ENCODE peak calls at places on chromosome 4, in five cellular contexts. One of them, this sample, is unnamed.

GRCh38 chr4:36394352-36394903 is 113.0 kb downstream of the DTHD1 start:
- DNase-seq in brain microvascular endothelial cell: no peak
- DNase-seq in astrocyte of the spinal cord: no peak
- DNase-seq in neuronal stem cell: no peak
- DNase-seq in CD8-positive, alpha-beta T cell: peak; percentile 21
- DNase-seq in this sample: no peak

GRCh38 chr4:156538210-156538609 is 433.4 kb downstream of the PDGFC start:
- DNase-seq in astrocyte of the spinal cord: no peak
- DNase-seq in brain microvascular endothelial cell: no peak
- DNase-seq in neuronal stem cell: no peak
- DNase-seq in CD8-positive, alpha-beta T cell: no peak
- DNase-seq in this sample: no peak

GRCh38 chr4:146029939-146030710 is 91.5 kb upstream of the ZNF827 start:
- DNase-seq in CD8-positive, alpha-beta T cell: no peak
- DNase-seq in astrocyte of the spinal cord: no peak
- DNase-seq in neuronal stem cell: no peak
- DNase-seq in brain microvascular endothelial cell: no peak
- DNase-seq in this sample: no peak

GRCh38 chr4:41361831-41362646 is 105.3 kb downstream of the UCHL1 start:
- DNase-seq in astrocyte of the spinal cord: no peak
- DNase-seq in neuronal stem cell: no peak
- DNase-seq in brain microvascular endothelial cell: no peak
- DNase-seq in CD8-positive, alpha-beta T cell: no peak
- DNase-seq in this sample: no peak

GRCh38 chr4:76615999-76616398 is 181.0 kb downstream of the SHROOM3 start:
- DNase-seq in CD8-positive, alpha-beta T cell: no peak
- DNase-seq in brain microvascular endothelial cell: no peak
- DNase-seq in neuronal stem cell: no peak
- DNase-seq in astrocyte of the spinal cord: no peak
- DNase-seq in this sample: no peak

GRCh38 chr4:8171941-8172924 is 13.6 kb upstream of the ABLIM2 start:
- DNase-seq in CD8-positive, alpha-beta T cell: no peak
- DNase-seq in neuronal stem cell: no peak
- DNase-seq in brain microvascular endothelial cell: no peak
- DNase-seq in astrocyte of the spinal cord: no peak
- DNase-seq in this sample: no peak

GRCh38 chr4:15003891-15004700 is 1.8 kb downstream of the CPEB2 start:
- DNase-seq in neuronal stem cell: peak; percentile 27
- DNase-seq in CD8-positive, alpha-beta T cell: peak; percentile 38
- DNase-seq in astrocyte of the spinal cord: no peak
- DNase-seq in brain microvascular endothelial cell: no peak
- DNase-seq in this sample: no peak

GRCh38 chr4:43835869-43836268 is 612.7 kb downstream of the KCTD8 start:
- DNase-seq in neuronal stem cell: no peak
- DNase-seq in brain microvascular endothelial cell: no peak
- DNase-seq in CD8-positive, alpha-beta T cell: no peak
- DNase-seq in astrocyte of the spinal cord: no peak
- DNase-seq in this sample: no peak

GRCh38 chr4:67694662-67695061 is 6.3 kb downstream of the UBA6 start:
- DNase-seq in astrocyte of the spinal cord: no peak
- DNase-seq in brain microvascular endothelial cell: no peak
- DNase-seq in neuronal stem cell: no peak
- DNase-seq in CD8-positive, alpha-beta T cell: no peak
- DNase-seq in this sample: no peak

GRCh38 chr4:22625301-22625700 is 67.4 kb upstream of the GBA3 start:
- DNase-seq in neuronal stem cell: peak; percentile 18
- DNase-seq in brain microvascular endothelial cell: peak; percentile 17
- DNase-seq in CD8-positive, alpha-beta T cell: no peak
- DNase-seq in astrocyte of the spinal cord: no peak
- DNase-seq in this sample: no peak

GRCh38 chr4:184385705-184386141 is 88.6 kb downstream of the IRF2 start:
- DNase-seq in astrocyte of the spinal cord: no peak
- DNase-seq in CD8-positive, alpha-beta T cell: no peak
- DNase-seq in brain microvascular endothelial cell: no peak
- DNase-seq in neuronal stem cell: no peak
- DNase-seq in this sample: no peak

GRCh38 chr4:82801910-82802521 is 3.4 kb upstream of the SCD5 start:
- DNase-seq in brain microvascular endothelial cell: no peak
- DNase-seq in astrocyte of the spinal cord: peak; percentile 50
- DNase-seq in CD8-positive, alpha-beta T cell: no peak
- DNase-seq in neuronal stem cell: no peak
- DNase-seq in this sample: no peak

GRCh38 chr4:169359961-169360360 is 89.2 kb upstream of the SH3RF1 start:
- DNase-seq in brain microvascular endothelial cell: no peak
- DNase-seq in astrocyte of the spinal cord: no peak
- DNase-seq in CD8-positive, alpha-beta T cell: no peak
- DNase-seq in neuronal stem cell: no peak
- DNase-seq in this sample: no peak

GRCh38 chr4:80069837-80070788 is 2.9 kb downstream of the ANTXR2 start:
- DNase-seq in brain microvascular endothelial cell: no peak
- DNase-seq in astrocyte of the spinal cord: peak; percentile 22
- DNase-seq in CD8-positive, alpha-beta T cell: no peak
- DNase-seq in neuronal stem cell: no peak
- DNase-seq in this sample: no peak

GRCh38 chr4:41963105-41963504 is 18.5 kb upstream of the DCAF4L1 start:
- DNase-seq in brain microvascular endothelial cell: peak; percentile 10
- DNase-seq in CD8-positive, alpha-beta T cell: no peak
- DNase-seq in neuronal stem cell: no peak
- DNase-seq in astrocyte of the spinal cord: peak; percentile 30
- DNase-seq in this sample: no peak

GRCh38 chr4:114019276-114019971 is 40.0 kb upstream of the ARSJ start:
- DNase-seq in astrocyte of the spinal cord: no peak
- DNase-seq in brain microvascular endothelial cell: no peak
- DNase-seq in neuronal stem cell: no peak
- DNase-seq in CD8-positive, alpha-beta T cell: no peak
- DNase-seq in this sample: no peak

GRCh38 chr4:47674173-47674572 is 163.7 kb downstream of the CORIN start:
- DNase-seq in brain microvascular endothelial cell: no peak
- DNase-seq in neuronal stem cell: no peak
- DNase-seq in CD8-positive, alpha-beta T cell: no peak
- DNase-seq in astrocyte of the spinal cord: no peak
- DNase-seq in this sample: no peak

GRCh38 chr4:185775792-185776555 is 36.0 kb downstream of the SORBS2 start:
- DNase-seq in neuronal stem cell: no peak
- DNase-seq in brain microvascular endothelial cell: no peak
- DNase-seq in CD8-positive, alpha-beta T cell: no peak
- DNase-seq in astrocyte of the spinal cord: peak; percentile 31
- DNase-seq in this sample: no peak

GRCh38 chr4:4989083-4989622 is 30.1 kb downstream of the CYTL1 start:
- DNase-seq in astrocyte of the spinal cord: no peak
- DNase-seq in CD8-positive, alpha-beta T cell: no peak
- DNase-seq in brain microvascular endothelial cell: no peak
- DNase-seq in neuronal stem cell: no peak
- DNase-seq in this sample: no peak

GRCh38 chr4:19803406-19803805 is 448.3 kb upstream of the SLIT2 start:
- DNase-seq in astrocyte of the spinal cord: peak; percentile 12
- DNase-seq in neuronal stem cell: no peak
- DNase-seq in CD8-positive, alpha-beta T cell: no peak
- DNase-seq in brain microvascular endothelial cell: no peak
- DNase-seq in this sample: no peak

GRCh38 chr4:13329340-13329850 is 154.7 kb downstream of the RAB28 start:
- DNase-seq in brain microvascular endothelial cell: no peak
- DNase-seq in astrocyte of the spinal cord: no peak
- DNase-seq in neuronal stem cell: no peak
- DNase-seq in CD8-positive, alpha-beta T cell: no peak
- DNase-seq in this sample: no peak

GRCh38 chr4:32775049-32775448 is 2054.9 kb downstream of the PCDH7 start:
- DNase-seq in brain microvascular endothelial cell: peak; percentile 23
- DNase-seq in CD8-positive, alpha-beta T cell: no peak
- DNase-seq in neuronal stem cell: peak; percentile 18
- DNase-seq in astrocyte of the spinal cord: peak; percentile 11
- DNase-seq in this sample: no peak

GRCh38 chr4:3303840-3304715 is 11.3 kb downstream of the RGS12 start:
- DNase-seq in neuronal stem cell: no peak
- DNase-seq in astrocyte of the spinal cord: no peak
- DNase-seq in brain microvascular endothelial cell: no peak
- DNase-seq in CD8-positive, alpha-beta T cell: no peak
- DNase-seq in this sample: no peak

GRCh38 chr4:30429813-30430466 is 290.2 kb upstream of the PCDH7 start:
- DNase-seq in astrocyte of the spinal cord: peak; percentile 89
- DNase-seq in brain microvascular endothelial cell: peak; percentile 6
- DNase-seq in neuronal stem cell: no peak
- DNase-seq in CD8-positive, alpha-beta T cell: no peak
- DNase-seq in this sample: no peak

GRCh38 chr4:147546341-147546740 is 65.4 kb downstream of the EDNRA start:
- DNase-seq in brain microvascular endothelial cell: peak; percentile 95
- DNase-seq in CD8-positive, alpha-beta T cell: no peak
- DNase-seq in neuronal stem cell: no peak
- DNase-seq in astrocyte of the spinal cord: peak; percentile 96
- DNase-seq in this sample: peak; percentile 80

GRCh38 chr4:113591982-113592381 is 169.6 kb downstream of the CAMK2D start:
- DNase-seq in neuronal stem cell: no peak
- DNase-seq in brain microvascular endothelial cell: no peak
- DNase-seq in astrocyte of the spinal cord: peak; percentile 58
- DNase-seq in CD8-positive, alpha-beta T cell: no peak
- DNase-seq in this sample: no peak

GRCh38 chr4:91598696-91599095 is 705.1 kb upstream of the GRID2 start:
- DNase-seq in CD8-positive, alpha-beta T cell: no peak
- DNase-seq in astrocyte of the spinal cord: no peak
- DNase-seq in brain microvascular endothelial cell: no peak
- DNase-seq in neuronal stem cell: no peak
- DNase-seq in this sample: no peak

GRCh38 chr4:147550626-147551250 is 66.5 kb upstream of the TMEM184C start:
- DNase-seq in brain microvascular endothelial cell: peak; percentile 76
- DNase-seq in neuronal stem cell: no peak
- DNase-seq in astrocyte of the spinal cord: peak; percentile 83
- DNase-seq in CD8-positive, alpha-beta T cell: no peak
- DNase-seq in this sample: peak; percentile 41

GRCh38 chr4:68906238-68907137 is 45.1 kb downstream of the UGT2A3 start:
- DNase-seq in CD8-positive, alpha-beta T cell: no peak
- DNase-seq in brain microvascular endothelial cell: no peak
- DNase-seq in neuronal stem cell: peak; percentile 5
- DNase-seq in astrocyte of the spinal cord: no peak
- DNase-seq in this sample: no peak

GRCh38 chr4:86816463-86817107 is 32.6 kb downstream of the SLC10A6 start:
- DNase-seq in neuronal stem cell: no peak
- DNase-seq in CD8-positive, alpha-beta T cell: no peak
- DNase-seq in astrocyte of the spinal cord: no peak
- DNase-seq in brain microvascular endothelial cell: no peak
- DNase-seq in this sample: peak; percentile 61

GRCh38 chr4:147981305-147981704 is 249.4 kb downstream of the ARHGAP10 start:
- DNase-seq in CD8-positive, alpha-beta T cell: no peak
- DNase-seq in neuronal stem cell: no peak
- DNase-seq in brain microvascular endothelial cell: no peak
- DNase-seq in astrocyte of the spinal cord: peak; percentile 66
- DNase-seq in this sample: no peak

GRCh38 chr4:2436301-2436700 is 17.5 kb downstream of the CFAP99 start:
- DNase-seq in neuronal stem cell: no peak
- DNase-seq in astrocyte of the spinal cord: no peak
- DNase-seq in brain microvascular endothelial cell: no peak
- DNase-seq in CD8-positive, alpha-beta T cell: no peak
- DNase-seq in this sample: no peak

GRCh38 chr4:142777045-142777743 is 68.9 kb downstream of the INPP4B start:
- DNase-seq in CD8-positive, alpha-beta T cell: no peak
- DNase-seq in neuronal stem cell: no peak
- DNase-seq in astrocyte of the spinal cord: no peak
- DNase-seq in brain microvascular endothelial cell: no peak
- DNase-seq in this sample: no peak

DNA sequence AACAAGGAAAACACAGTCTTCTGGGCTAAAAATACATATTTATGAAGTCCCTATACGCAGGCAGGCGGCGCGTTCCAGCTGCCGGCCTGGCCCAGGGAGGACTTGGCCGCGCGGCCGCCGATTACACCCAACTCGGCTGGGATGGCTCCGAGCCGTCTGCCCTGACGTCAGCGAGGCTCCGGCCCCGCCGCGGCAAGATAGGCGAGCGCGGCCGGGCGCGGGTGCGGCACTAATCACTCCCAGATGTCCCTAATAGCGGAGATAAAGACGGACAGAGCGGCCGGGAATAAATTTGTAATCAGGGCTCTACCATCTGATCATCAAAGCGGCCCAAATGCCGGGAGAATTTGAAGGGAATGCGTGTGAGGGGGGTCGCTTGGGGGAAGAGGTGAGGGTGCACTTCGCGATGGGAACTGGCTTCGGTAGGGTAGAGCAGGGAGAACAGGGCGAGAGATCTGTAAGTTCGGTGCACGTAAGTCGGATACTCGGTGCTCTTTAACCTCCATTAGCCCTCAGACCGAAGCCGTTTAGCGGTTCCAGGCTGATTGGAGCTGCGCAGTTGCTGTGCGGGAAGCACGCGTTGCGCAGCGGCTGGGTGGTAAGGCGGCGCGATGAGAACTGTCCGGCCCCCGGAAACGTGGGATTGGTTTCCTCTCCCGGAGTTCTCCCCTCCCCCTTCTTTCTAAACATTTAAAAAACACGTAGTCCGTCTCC is 7.7 kb downstream of the HAND2 start:
- DNase-seq in CD8-positive, alpha-beta T cell: no peak
- DNase-seq in brain microvascular endothelial cell: peak; percentile 58
- DNase-seq in astrocyte of the spinal cord: peak; percentile 77
- DNase-seq in neuronal stem cell: no peak
- DNase-seq in this sample: peak; percentile 47
- H3K4me3 ChIP-seq in CD8-positive, alpha-beta T cell: no peak overlapping the region
- H3K4me3 ChIP-seq in brain microvascular endothelial cell: peak overlapping the region; percentile 47
- H3K4me3 ChIP-seq in astrocyte of the spinal cord: peak overlapping the region; percentile 39
- H3K4me3 ChIP-seq in neuronal stem cell: peak overlapping the region; percentile 50
- H3K4me3 ChIP-seq in this sample: peak overlapping the region; percentile 57

GRCh38 chr4:139144161-139144859 is 32.7 kb downstream of the ELF2 start:
- DNase-seq in neuronal stem cell: no peak
- DNase-seq in astrocyte of the spinal cord: peak; percentile 75
- DNase-seq in CD8-positive, alpha-beta T cell: no peak
- DNase-seq in brain microvascular endothelial cell: peak; percentile 38
- DNase-seq in this sample: no peak
- H3K4me3 ChIP-seq in neuronal stem cell: no peak overlapping the region
- H3K4me3 ChIP-seq in astrocyte of the spinal cord: no peak overlapping the region
- H3K4me3 ChIP-seq in CD8-positive, alpha-beta T cell: no peak overlapping the region
- H3K4me3 ChIP-seq in brain microvascular endothelial cell: no peak overlapping the region
- H3K4me3 ChIP-seq in this sample: no peak overlapping the region

GRCh38 chr4:6918345-6918744 is 8.7 kb downstream of the TBC1D14 start:
- DNase-seq in astrocyte of the spinal cord: no peak
- DNase-seq in CD8-positive, alpha-beta T cell: no peak
- DNase-seq in brain microvascular endothelial cell: no peak
- DNase-seq in neuronal stem cell: no peak
- DNase-seq in this sample: no peak
- H3K4me3 ChIP-seq in astrocyte of the spinal cord: no peak overlapping the region
- H3K4me3 ChIP-seq in CD8-positive, alpha-beta T cell: peak overlapping the region; percentile 12
- H3K4me3 ChIP-seq in brain microvascular endothelial cell: no peak overlapping the region
- H3K4me3 ChIP-seq in neuronal stem cell: no peak overlapping the region
- H3K4me3 ChIP-seq in this sample: no peak overlapping the region

DNA sequence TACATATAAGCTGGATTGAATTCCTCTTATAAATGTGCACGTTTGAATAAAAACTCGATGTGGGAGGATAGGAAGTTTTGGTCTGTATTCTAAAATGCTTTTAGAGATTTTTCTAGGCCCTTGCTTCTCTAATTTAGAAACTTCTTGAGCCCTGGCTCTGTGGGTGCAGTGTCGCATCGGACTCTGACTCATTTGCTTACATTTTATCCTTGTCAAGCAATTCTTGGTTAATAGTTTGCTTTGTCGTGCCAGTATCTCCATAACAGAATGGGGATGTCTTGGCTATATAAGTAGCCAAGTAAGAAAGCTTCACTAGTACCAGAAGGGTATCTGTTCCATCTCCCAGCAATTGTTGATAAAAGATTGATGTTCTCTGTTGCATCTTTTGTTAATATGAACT is 10.7 kb downstream of the SGMS2 start:
- DNase-seq in astrocyte of the spinal cord: peak; percentile 13
- DNase-seq in neuronal stem cell: no peak
- DNase-seq in CD8-positive, alpha-beta T cell: no peak
- DNase-seq in brain microvascular endothelial cell: peak; percentile 10
- DNase-seq in this sample: no peak
- H3K4me3 ChIP-seq in astrocyte of the spinal cord: no peak overlapping the region
- H3K4me3 ChIP-seq in neuronal stem cell: no peak overlapping the region
- H3K4me3 ChIP-seq in CD8-positive, alpha-beta T cell: no peak overlapping the region
- H3K4me3 ChIP-seq in brain microvascular endothelial cell: no peak overlapping the region
- H3K4me3 ChIP-seq in this sample: no peak overlapping the region

GRCh38 chr4:105061720-105062119 is 85.0 kb upstream of the TET2 start:
- DNase-seq in neuronal stem cell: no peak
- DNase-seq in CD8-positive, alpha-beta T cell: no peak
- DNase-seq in brain microvascular endothelial cell: no peak
- DNase-seq in astrocyte of the spinal cord: peak; percentile 10
- DNase-seq in this sample: no peak
- H3K4me3 ChIP-seq in neuronal stem cell: no peak overlapping the region
- H3K4me3 ChIP-seq in CD8-positive, alpha-beta T cell: no peak overlapping the region
- H3K4me3 ChIP-seq in brain microvascular endothelial cell: no peak overlapping the region
- H3K4me3 ChIP-seq in astrocyte of the spinal cord: no peak overlapping the region
- H3K4me3 ChIP-seq in this sample: no peak overlapping the region